ENCODE peak calls at places on chromosomes 5 and 9, in ten cellular contexts. Q is spleen; U is dorsolateral prefrontal cortex; M is uterus; P is tibial nerve; I is heart left ventricle; E is A549; T is lower leg skin; W is CD4-positive, alpha-beta memory T cell; H is CD8-positive, alpha-beta T cell. O is an unnamed sample.

GRCh38 chr5:80246995-80247729 is 8.7 kb downstream of the SERINC5 start:
- DNase-seq in Q (no peak), U (no peak), W (no peak), M (peak), H (no peak), E (peak), P (no peak), I (peak), T (peak), O (peak)

GRCh38 chr5:139215176-139215975 is 17.2 kb upstream of the SIL1 start:
- DNase-seq in M (no peak), Q (no peak), H (no peak), I (no peak), E (no peak), P (no peak), W (no peak), T (no peak), U (no peak), O (no peak)

GRCh38 chr9:89623925-89624420 is 19.2 kb downstream of the GADD45G start:
- DNase-seq in U (no peak), M (no peak), P (no peak), I (peak), T (no peak), W (no peak), H (no peak), E (no peak), Q (no peak), O (no peak)

GRCh38 chr5:10559151-10559550 is 4.7 kb upstream of the ANKRD33B start:
- DNase-seq in U (no peak), I (no peak), T (no peak), H (no peak), E (no peak), P (no peak), W (no peak), M (no peak), Q (no peak), O (no peak)

GRCh38 chr5:177045628-177046027 is 23.1 kb downstream of the ZNF346 start:
- DNase-seq in M (no peak), Q (no peak), P (no peak), I (no peak), E (no peak), W (no peak), T (no peak), H (no peak), U (no peak), O (no peak)

GRCh38 chr9:72092820-72093219 is 32.4 kb upstream of the C9orf57 start:
- DNase-seq in P (no peak), E (no peak), T (no peak), U (no peak), I (no peak), M (no peak), Q (no peak), W (no peak), H (no peak), O (no peak)

GRCh38 chr9:29556317-29556716 is 1983.0 kb upstream of the C9orf72 start:
- DNase-seq in U (no peak), M (peak), H (no peak), I (no peak), W (no peak), T (no peak), Q (no peak), P (no peak), E (peak), O (no peak)

GRCh38 chr5:72010395-72010794 is 96.9 kb upstream of the MAP1B start:
- DNase-seq in W (no peak), P (no peak), T (no peak), I (no peak), E (no peak), Q (no peak), H (no peak), M (no peak), U (no peak), O (no peak)

GRCh38 chr5:44868541-44868940 is 59.8 kb downstream of the MRPS30 start:
- DNase-seq in M (no peak), W (no peak), H (no peak), T (no peak), E (no peak), Q (no peak), U (no peak), P (no peak), I (no peak), O (no peak)

GRCh38 chr5:147876626-147877025 is 1.9 kb upstream of the SCGB3A2 start:
- DNase-seq in Q (no peak), M (no peak), E (no peak), I (no peak), U (no peak), H (no peak), W (no peak), P (no peak), T (no peak), O (no peak)

GRCh38 chr5:140648132-140648432 is 453 bp downstream of the IK start:
- DNase-seq in T (no peak), M (no peak), Q (no peak), E (peak), U (no peak), W (no peak), I (no peak), P (no peak), H (no peak), O (no peak)

GRCh38 chr9:82991684-82992083 is 71.3 kb downstream of the RASEF start:
- DNase-seq in M (no peak), P (no peak), I (no peak), T (no peak), H (no peak), E (no peak), Q (no peak), U (no peak), W (no peak), O (no peak)

GRCh38 chr5:124740991-124741583 is 5.4 kb downstream of the ZNF608 start:
- DNase-seq in I (no peak), T (no peak), P (no peak), H (no peak), W (no peak), U (no peak), E (no peak), M (no peak), Q (no peak), O (no peak)

GRCh38 chr5:124742983-124743533 is 3.4 kb downstream of the ZNF608 start:
- DNase-seq in E (no peak), P (no peak), M (no peak), Q (no peak), I (no peak), W (no peak), T (no peak), U (no peak), H (no peak), O (peak)

GRCh38 chr5:124741711-124742496 is 4.5 kb downstream of the ZNF608 start:
- DNase-seq in T (no peak), U (no peak), H (no peak), P (no peak), M (no peak), E (no peak), I (no peak), W (no peak), Q (no peak), O (no peak)

GRCh38 chr5:124743534-124744169 is 2.8 kb downstream of the ZNF608 start:
- DNase-seq in E (no peak), P (no peak), M (no peak), Q (no peak), T (no peak), W (no peak), U (no peak), I (no peak), H (no peak), O (no peak)

GRCh38 chr5:124742521-124742920 is 3.9 kb downstream of the ZNF608 start:
- DNase-seq in Q (no peak), U (no peak), T (no peak), H (no peak), I (no peak), E (no peak), M (no peak), W (no peak), P (no peak), O (no peak)
- H3K4me3 ChIP-seq in Q (peak), U (peak), T (no peak), H (no peak), I (peak), E (no peak), M (peak), W (no peak), P (peak), O (peak)

DNA sequence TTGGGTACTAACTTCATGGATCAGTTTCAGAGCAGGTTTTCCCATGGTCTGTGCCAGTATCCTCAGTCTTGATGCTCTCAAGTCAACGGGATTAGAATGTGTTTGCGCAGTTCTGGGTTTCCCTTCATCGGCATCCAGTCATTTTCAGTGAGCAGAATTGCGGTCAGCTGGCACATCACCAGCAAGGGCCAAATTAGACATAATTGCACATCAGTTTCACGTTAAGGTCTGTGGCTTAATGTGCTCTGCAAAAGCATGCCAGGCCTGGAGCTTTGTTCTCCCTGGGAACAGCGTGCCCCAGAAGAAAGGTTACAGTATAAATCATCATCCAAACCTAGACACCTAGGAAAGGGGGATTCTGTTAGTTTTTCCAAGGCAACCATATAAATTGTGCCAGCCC is 22.9 kb downstream of the IQGAP2 start:
- DNase-seq in E (no peak), I (no peak), T (no peak), P (no peak), H (no peak), U (no peak), M (no peak), Q (no peak), W (no peak), O (no peak)
- H3K4me3 ChIP-seq in E (no peak), I (no peak), T (no peak), P (no peak), H (no peak), U (no peak), M (no peak), Q (no peak), W (no peak), O (no peak)

GRCh38 chr9:81231011-81231410 is 458.3 kb downstream of the TLE1 start:
- DNase-seq in Q (no peak), E (no peak), U (no peak), P (no peak), H (no peak), W (no peak), M (no peak), I (no peak), T (no peak), O (no peak)

GRCh38 chr9:81237565-81238231 is 451.6 kb downstream of the TLE1 start:
- DNase-seq in U (no peak), P (no peak), H (no peak), T (no peak), I (no peak), Q (no peak), M (no peak), E (no peak), W (no peak), O (no peak)

GRCh38 chr9:81239388-81239787 is 450.0 kb downstream of the TLE1 start:
- DNase-seq in T (no peak), E (no peak), W (no peak), H (no peak), M (no peak), Q (no peak), U (no peak), P (no peak), I (no peak), O (no peak)

GRCh38 chr9:81234924-81235610 is 454.3 kb downstream of the TLE1 start:
- DNase-seq in Q (no peak), E (no peak), M (no peak), U (no peak), T (no peak), H (no peak), I (no peak), W (no peak), P (no peak), O (no peak)
- H3K4me3 ChIP-seq in Q (no peak), E (no peak), M (no peak), U (no peak), T (no peak), H (no peak), I (no peak), W (no peak), P (no peak), O (no peak)

DNA sequence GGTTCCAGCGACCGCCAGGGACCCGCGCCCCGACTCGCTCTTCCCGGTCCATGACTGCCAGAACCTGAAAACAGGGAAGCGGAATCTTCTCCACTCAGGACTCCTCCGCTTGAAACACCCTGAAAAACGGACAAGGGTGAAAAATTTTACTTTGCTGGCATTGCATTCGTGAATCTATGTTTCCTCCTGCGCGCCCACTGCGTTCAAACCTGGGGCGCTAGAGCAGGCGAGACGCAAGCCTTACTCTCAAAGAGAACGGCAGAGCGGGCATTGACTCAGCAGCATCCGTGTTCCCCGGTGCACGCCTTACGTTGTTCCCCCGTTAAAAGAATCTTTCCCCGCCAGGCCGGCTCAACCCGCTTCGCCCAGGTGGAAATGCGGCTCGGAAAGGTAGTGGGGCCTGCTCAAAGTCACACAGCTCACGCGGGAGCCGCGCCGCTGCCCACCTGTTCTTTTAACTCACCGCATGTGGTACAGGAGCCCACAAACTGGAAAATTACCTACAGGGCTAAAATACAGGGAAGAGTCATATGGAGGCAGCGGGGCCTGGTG is 999 bp upstream of the DRD1 start:
- DNase-seq in U (no peak), T (no peak), H (no peak), M (no peak), P (no peak), E (no peak), Q (no peak), W (no peak), I (no peak), O (no peak)
- H3K4me3 ChIP-seq in U (peak), T (no peak), H (no peak), M (no peak), P (peak), E (peak), Q (peak), W (no peak), I (peak), O (no peak)

GRCh38 chr5:150163035-150163434 is 3.5 kb upstream of the CDX1 start:
- DNase-seq in W (no peak), I (no peak), T (no peak), E (no peak), P (no peak), Q (no peak), M (no peak), U (no peak), H (no peak), O (no peak)

GRCh38 chr5:150163547-150164059 is 3.0 kb upstream of the CDX1 start:
- DNase-seq in H (no peak), W (no peak), E (no peak), M (peak), U (no peak), Q (no peak), T (peak), P (peak), I (peak), O (no peak)

GRCh38 chr5:150164640-150165039 is 1.9 kb upstream of the CDX1 start:
- DNase-seq in U (no peak), E (no peak), T (peak), H (no peak), P (no peak), I (peak), Q (no peak), M (peak), W (no peak), O (no peak)

GRCh38 chr5:150162142-150162513 is 4.5 kb upstream of the CDX1 start:
- DNase-seq in H (no peak), U (no peak), W (no peak), E (no peak), M (no peak), Q (no peak), T (no peak), I (no peak), P (no peak), O (no peak)

DNA sequence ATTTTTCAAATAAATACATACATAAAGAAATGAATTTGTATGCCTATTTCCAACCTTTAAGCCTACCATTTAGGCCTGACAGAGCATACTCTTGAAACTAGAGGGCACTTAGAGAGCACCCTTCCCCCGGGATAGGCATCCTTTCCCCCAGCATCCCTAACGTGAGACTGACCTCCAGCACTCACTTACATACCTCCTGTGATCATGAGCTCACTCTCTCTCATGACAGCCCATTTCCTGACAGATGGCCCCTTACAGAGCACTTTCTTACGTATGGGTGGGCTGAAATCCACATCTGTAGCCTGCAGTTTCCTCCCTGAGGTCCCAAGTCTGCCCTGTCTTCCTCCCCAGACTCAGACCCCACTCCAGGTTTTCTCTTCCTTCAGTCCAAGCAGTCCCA is 2.4 kb upstream of the CDX1 start:
- DNase-seq in E (no peak), W (no peak), M (no peak), H (no peak), P (no peak), Q (no peak), U (no peak), T (no peak), I (no peak), O (no peak)
- H3K4me3 ChIP-seq in E (no peak), W (no peak), M (no peak), H (no peak), P (no peak), Q (no peak), U (no peak), T (no peak), I (no peak), O (no peak)

GRCh38 chr9:76297721-76298239 is 96.4 kb downstream of the RFK start:
- DNase-seq in E (no peak), Q (no peak), M (peak), T (peak), H (no peak), I (peak), U (no peak), P (peak), W (no peak), O (no peak)
- H3K4me3 ChIP-seq in E (no peak), Q (no peak), M (no peak), T (no peak), H (no peak), I (peak), U (no peak), P (peak), W (no peak), O (no peak)

DNA sequence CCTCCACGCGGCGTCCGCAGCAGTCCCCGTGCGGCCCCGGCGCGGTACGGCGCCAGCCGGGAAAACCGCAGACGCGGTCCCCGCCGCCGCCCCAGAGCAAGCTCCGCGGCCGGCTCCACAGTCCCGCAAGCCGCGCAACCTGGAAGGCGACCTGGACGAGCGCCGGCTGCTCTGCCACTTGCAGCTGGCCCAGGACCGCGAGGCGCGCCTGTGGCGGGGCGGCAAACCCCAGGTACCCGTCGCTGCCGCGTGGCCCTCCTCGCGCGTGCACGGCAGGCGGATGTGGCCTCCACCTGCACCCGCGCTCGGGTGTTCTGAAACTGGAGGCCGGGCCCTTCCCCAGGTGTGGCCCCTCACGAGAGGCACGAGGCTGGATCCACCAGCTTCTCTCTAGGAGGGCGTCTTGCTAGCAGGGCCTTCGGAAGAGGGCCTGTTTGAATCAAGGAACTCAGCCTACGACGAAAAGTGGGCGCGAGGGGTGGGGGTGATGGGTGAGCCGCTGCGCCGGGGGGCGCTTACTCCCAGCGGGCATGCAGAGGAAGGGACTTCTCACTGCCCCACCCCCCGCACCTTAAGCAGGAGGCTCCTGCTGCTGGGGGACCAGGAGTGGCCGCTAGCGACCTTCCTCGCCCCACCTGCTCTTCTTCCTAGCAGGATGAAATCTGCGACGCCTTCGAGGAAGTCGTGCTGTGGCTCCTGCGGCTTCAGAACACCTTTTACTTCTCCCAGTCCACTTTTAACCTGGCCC is 641 bp downstream of the CCNI2 start:
- DNase-seq in E (no peak), H (peak), I (no peak), T (no peak), U (no peak), Q (peak), P (no peak), M (no peak), W (peak), O (peak)
- H3K4me3 ChIP-seq in E (peak), H (peak), I (peak), T (no peak), U (peak), Q (peak), P (peak), M (no peak), W (no peak), O (peak)

GRCh38 chr9:88392549-88392948 is 4.3 kb downstream of the SPIN1 start:
- DNase-seq in W (no peak), Q (no peak), I (no peak), T (no peak), U (no peak), P (no peak), H (no peak), E (no peak), M (no peak), O (no peak)

GRCh38 chr9:88388203-88388885 is at the start of gene SPIN1:
- DNase-seq in E (peak), H (peak), U (peak), W (peak), P (peak), I (peak), T (no peak), M (peak), Q (peak), O (peak)

GRCh38 chr9:88387733-88388202 is 476 bp upstream of the SPIN1 start:
- DNase-seq in Q (peak), U (peak), I (peak), H (no peak), P (no peak), T (peak), W (no peak), E (peak), M (peak), O (no peak)

GRCh38 chr9:88388886-88389617 is 808 bp downstream of the SPIN1 start:
- DNase-seq in T (peak), I (peak), P (no peak), Q (peak), W (peak), U (no peak), H (peak), E (peak), M (peak), O (peak)

GRCh38 chr9:88390371-88390990 is 2.2 kb downstream of the SPIN1 start:
- DNase-seq in H (no peak), T (no peak), P (no peak), M (no peak), W (no peak), Q (no peak), I (no peak), E (no peak), U (no peak), O (no peak)
- H3K4me3 ChIP-seq in H (no peak), T (no peak), P (no peak), M (no peak), W (no peak), Q (no peak), I (no peak), E (no peak), U (no peak), O (no peak)

GRCh38 chr5:179255527-179256228 is 89.6 kb downstream of the ADAMTS2 start:
- DNase-seq in W (no peak), T (no peak), P (no peak), Q (peak), H (no peak), I (no peak), U (peak), M (peak), E (no peak), O (no peak)

GRCh38 chr5:179253730-179254129 is 91.5 kb downstream of the ADAMTS2 start:
- DNase-seq in P (no peak), I (peak), E (no peak), T (no peak), W (no peak), H (no peak), M (peak), Q (peak), U (peak), O (no peak)

GRCh38 chr5:179257190-179257741 is 88.0 kb downstream of the ADAMTS2 start:
- DNase-seq in Q (peak), E (no peak), P (no peak), W (no peak), M (peak), H (no peak), T (no peak), I (peak), U (peak), O (no peak)

GRCh38 chr5:179256229-179257189 is 88.8 kb downstream of the ADAMTS2 start:
- DNase-seq in T (no peak), E (no peak), P (no peak), U (no peak), Q (peak), M (peak), H (no peak), I (no peak), W (no peak), O (no peak)

GRCh38 chr5:179254638-179255271 is 90.5 kb downstream of the ADAMTS2 start:
- DNase-seq in U (peak), Q (peak), I (no peak), H (no peak), M (peak), T (no peak), E (no peak), W (no peak), P (no peak), O (no peak)
- H3K4me3 ChIP-seq in U (no peak), Q (no peak), I (no peak), H (no peak), M (no peak), T (no peak), E (no peak), W (no peak), P (no peak), O (no peak)

O was measured in GM06990.